ENCODE peak calls at places on chromosome 13, in eight cellular contexts. C is GM12865, P is MCF 10A, F is heart right ventricle, O is GM23338, U is endothelial cell, E is choroid plexus epithelial cell, R is astrocyte of the cerebellum. G is an unnamed sample.

GRCh38 chr13:102327119-102327617 is 74.7 kb downstream of the FGF14 start:
- DNase-seq in F (no peak), P (no peak), U (no peak), E (no peak), O (no peak), C (no peak), R (no peak), G (no peak)

GRCh38 chr13:68099616-68100015 is 869.5 kb upstream of the PCDH9 start:
- DNase-seq in O (no peak), P (peak), F (no peak), E (peak), U (no peak), R (peak), C (no peak), G (no peak)

GRCh38 chr13:49749852-49750251 is 42.6 kb downstream of the KPNA3 start:
- DNase-seq in U (no peak), C (no peak), E (peak), F (no peak), O (no peak), P (peak), R (no peak), G (no peak)

GRCh38 chr13:102800145-102801041 is 1.5 kb downstream of the BIVM start:
- DNase-seq in O (peak), F (peak), U (peak), R (peak), E (peak), P (peak), C (peak), G (peak)

GRCh38 chr13:106534844-106535551 is 464 bp downstream of the EFNB2 start:
- DNase-seq in R (no peak), P (peak), E (peak), O (peak), F (peak), C (peak), U (peak), G (no peak)

GRCh38 chr13:21240586-21240985 is 64.1 kb downstream of the MRPL57 start:
- DNase-seq in O (no peak), U (no peak), F (no peak), R (no peak), C (no peak), P (peak), E (peak), G (peak)

GRCh38 chr13:93963266-93964131 is 516.0 kb downstream of the DCT start:
- DNase-seq in C (no peak), U (no peak), F (no peak), R (no peak), O (no peak), E (peak), P (peak), G (peak)

GRCh38 chr13:38674208-38674607 is 12.7 kb upstream of the FREM2 start:
- DNase-seq in C (no peak), R (no peak), P (peak), E (no peak), U (no peak), O (peak), F (no peak), G (no peak)

GRCh38 chr13:106033634-106034033 is 501.8 kb downstream of the EFNB2 start:
- DNase-seq in P (peak), U (no peak), F (no peak), C (no peak), E (peak), O (peak), R (peak), G (no peak)

GRCh38 chr13:85386424-85386823 is 412.8 kb downstream of the SLITRK6 start:
- DNase-seq in E (peak), O (no peak), P (no peak), R (no peak), U (no peak), F (no peak), C (no peak), G (no peak)

GRCh38 chr13:49356224-49356623 is 87.6 kb downstream of the CAB39L start:
- DNase-seq in R (peak), F (no peak), C (no peak), O (no peak), E (peak), P (no peak), U (no peak), G (peak)

GRCh38 chr13:23466144-23467002 is 32.9 kb upstream of the SACS start:
- DNase-seq in O (peak), C (peak), F (peak), E (peak), U (peak), R (peak), P (peak), G (peak)

GRCh38 chr13:46992383-46992952 is 95.6 kb upstream of the HTR2A start:
- DNase-seq in F (no peak), P (peak), U (peak), R (no peak), E (peak), O (peak), C (peak), G (no peak)

GRCh38 chr13:40445557-40445990 is 220.9 kb downstream of the FOXO1 start:
- DNase-seq in U (peak), E (peak), P (peak), O (peak), F (peak), C (peak), R (peak), G (no peak)

GRCh38 chr13:45196622-45197021 is 4.2 kb downstream of the KCTD4 start:
- DNase-seq in P (peak), C (peak), R (no peak), F (no peak), O (no peak), E (peak), U (no peak), G (no peak)

GRCh38 chr13:102788683-102789082 is 10.1 kb downstream of the POGLUT2 start:
- DNase-seq in E (no peak), O (no peak), C (no peak), U (no peak), P (no peak), R (no peak), F (no peak), G (no peak)

GRCh38 chr13:80465321-80465720 is 124.4 kb upstream of the SPRY2 start:
- DNase-seq in U (no peak), R (no peak), E (no peak), C (no peak), F (no peak), P (no peak), O (no peak), G (no peak)

GRCh38 chr13:41652735-41653361 is 195.5 kb downstream of the RGCC start:
- DNase-seq in P (peak), U (peak), C (peak), F (no peak), O (peak), E (peak), R (peak), G (peak)

GRCh38 chr13:76759877-76760276 is 126.3 kb downstream of the KCTD12 start:
- DNase-seq in F (no peak), R (no peak), E (peak), U (no peak), C (no peak), O (no peak), P (no peak), G (no peak)
- TF ChIP-seq CTCF in F (no peak), R (no peak), E (peak), U (no peak), C (no peak), O (no peak), P (no peak), G (no peak)

GRCh38 chr13:98448642-98448928 is 128.3 kb downstream of the STK24 start:
- DNase-seq in F (no peak), C (peak), U (no peak), P (no peak), R (no peak), E (no peak), O (no peak), G (no peak)

GRCh38 chr13:98449273-98449672 is 127.6 kb downstream of the STK24 start:
- DNase-seq in P (no peak), O (no peak), U (no peak), F (no peak), R (no peak), E (no peak), C (no peak), G (no peak)

GRCh38 chr13:98447130-98447529 is 129.8 kb downstream of the STK24 start:
- DNase-seq in U (no peak), F (no peak), E (no peak), C (no peak), P (no peak), R (no peak), O (no peak), G (no peak)

GRCh38 chr13:98446234-98446621 is 130.7 kb downstream of the STK24 start:
- DNase-seq in C (peak), U (no peak), R (no peak), P (no peak), F (no peak), O (no peak), E (no peak), G (no peak)

GRCh38 chr13:98447881-98448641 is 128.8 kb downstream of the STK24 start:
- DNase-seq in E (peak), U (peak), F (peak), P (no peak), O (peak), R (no peak), C (peak), G (no peak)
- TF ChIP-seq CTCF in E (peak), U (peak), F (peak), P (no peak), O (peak), R (peak), C (peak), G (peak)

GRCh38 chr13:32582991-32583390 is 3.3 kb upstream of the PDS5B start:
- DNase-seq in O (no peak), E (no peak), U (no peak), C (no peak), R (no peak), F (no peak), P (no peak), G (no peak)

GRCh38 chr13:32585625-32586021 is 629 bp upstream of the PDS5B start:
- DNase-seq in E (no peak), U (peak), F (no peak), R (no peak), O (peak), C (peak), P (no peak), G (no peak)

GRCh38 chr13:32587774-32588165 is 1.5 kb downstream of the PDS5B start:
- DNase-seq in F (no peak), C (no peak), P (peak), E (no peak), O (no peak), R (no peak), U (no peak), G (peak)

GRCh38 chr13:32586022-32586900 is at the start of gene PDS5B:
- DNase-seq in R (peak), C (peak), O (peak), U (peak), F (peak), E (peak), P (peak), G (peak)

GRCh38 chr13:32587014-32587773 is 942 bp downstream of the PDS5B start:
- DNase-seq in O (peak), F (peak), P (peak), E (peak), C (peak), R (peak), U (peak), G (peak)
- TF ChIP-seq CTCF in O (peak), F (peak), P (peak), E (peak), C (no peak), R (no peak), U (no peak), G (no peak)

GRCh38 chr13:64529874-64530485 is 2700.2 kb downstream of the PCDH9 start:
- DNase-seq in O (peak), P (peak), E (peak), R (no peak), C (peak), U (peak), F (no peak), G (no peak)
- TF ChIP-seq CTCF in O (peak), P (peak), E (peak), R (peak), C (peak), U (peak), F (peak), G (peak)

DNA sequence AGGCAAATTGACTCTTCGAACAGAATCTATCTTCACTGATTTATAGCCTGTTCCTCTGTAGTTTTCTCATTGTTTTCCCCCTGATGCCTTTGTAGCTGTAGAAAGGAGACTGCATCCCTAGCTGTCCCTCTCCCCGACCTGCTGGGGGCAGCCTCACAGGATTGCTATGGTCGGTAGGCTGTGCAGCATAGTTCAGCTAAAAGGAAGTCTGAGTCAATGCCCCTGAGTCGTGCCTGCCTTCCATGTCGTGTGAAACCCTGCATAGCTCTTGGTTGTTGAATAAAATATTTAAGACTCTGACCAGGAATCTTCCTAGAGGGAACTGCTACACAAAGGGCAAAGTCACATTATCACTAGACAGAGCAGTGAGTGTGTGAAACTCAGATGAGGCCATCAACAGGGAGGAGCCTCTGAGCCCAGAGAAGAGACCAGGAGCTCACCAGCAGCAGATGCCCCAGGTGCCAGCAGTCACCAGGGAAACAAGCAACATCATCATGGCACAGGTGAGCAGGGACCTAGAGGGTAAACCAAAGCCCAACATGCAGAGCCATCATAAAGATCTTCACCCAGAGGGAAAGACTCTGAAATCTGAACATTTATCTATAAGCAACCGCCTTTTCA is 108.4 kb upstream of the NBEA start:
- DNase-seq in F (no peak), O (peak), P (peak), E (peak), C (peak), U (no peak), R (no peak), G (no peak)
- TF ChIP-seq CTCF in F (no peak), O (peak), P (no peak), E (peak), C (no peak), U (no peak), R (no peak), G (peak)

DNA sequence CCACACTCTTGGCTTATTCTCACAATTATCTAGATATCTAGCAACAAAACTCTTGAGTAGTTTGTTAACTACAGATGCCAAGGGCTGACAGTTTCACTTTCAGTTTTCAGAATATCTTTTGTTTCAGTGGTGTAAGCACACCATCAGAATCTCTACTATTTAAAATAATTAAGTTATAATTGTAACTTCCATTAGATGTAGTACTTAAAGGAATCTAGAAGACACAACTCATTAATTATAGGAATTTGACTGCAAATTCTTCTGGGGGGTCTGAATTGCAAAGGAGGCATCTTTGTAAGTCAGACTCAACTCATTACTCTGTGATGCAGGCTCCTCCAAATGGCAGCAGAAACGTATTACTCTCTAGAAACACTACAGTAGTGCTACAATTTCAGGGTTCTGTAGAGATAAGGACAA is 44.9 kb upstream of the USPL1 start:
- DNase-seq in R (no peak), P (peak), E (peak), C (peak), F (no peak), O (peak), U (no peak), G (no peak)
- TF ChIP-seq CTCF in R (peak), P (peak), E (peak), C (peak), F (peak), O (peak), U (no peak), G (peak)

GRCh38 chr13:51047434-51048165 is 63.5 kb downstream of the C13orf42 start:
- DNase-seq in O (no peak), F (no peak), U (no peak), E (no peak), P (no peak), R (no peak), C (no peak), G (no peak)
- TF ChIP-seq CTCF in O (peak), F (no peak), U (no peak), E (no peak), P (no peak), R (no peak), C (no peak), G (no peak)

DNA sequence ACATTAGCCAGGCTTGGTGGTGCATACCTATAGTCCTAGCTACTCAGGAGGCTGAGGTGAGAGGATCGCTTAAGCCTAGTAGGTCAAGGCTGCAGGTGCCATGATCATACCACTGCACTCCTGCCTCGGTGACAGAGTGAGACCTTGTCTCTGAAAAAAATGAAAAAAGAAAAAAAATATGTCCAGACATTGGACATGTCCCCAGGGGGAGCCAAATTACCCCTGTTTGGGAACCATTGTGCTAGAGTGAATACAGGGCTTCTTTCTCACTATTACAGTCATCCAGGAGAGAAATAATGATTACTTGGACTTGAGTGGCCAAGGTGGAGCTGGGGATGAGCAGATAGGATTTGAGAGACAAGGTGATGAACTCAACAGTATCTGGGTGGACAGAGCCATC is 52.9 kb upstream of the ABCC4 start:
- DNase-seq in O (no peak), F (no peak), C (no peak), E (no peak), R (no peak), U (no peak), P (no peak), G (no peak)
- TF ChIP-seq CTCF in O (no peak), F (no peak), C (no peak), E (no peak), R (no peak), U (no peak), P (no peak), G (no peak)

GRCh38 chr13:98313023-98313937 is 136.2 kb upstream of the RNF113B start:
- DNase-seq in F (no peak), P (no peak), U (no peak), O (no peak), C (no peak), R (no peak), E (no peak), G (no peak)

GRCh38 chr13:98315902-98316301 is 138.8 kb upstream of the RNF113B start:
- DNase-seq in P (no peak), O (no peak), R (no peak), E (no peak), U (no peak), F (no peak), C (no peak), G (no peak)

GRCh38 chr13:98317573-98318171 is 140.6 kb upstream of the RNF113B start:
- DNase-seq in R (no peak), O (no peak), C (no peak), E (no peak), F (no peak), P (no peak), U (no peak), G (no peak)

GRCh38 chr13:98313938-98314292 is 136.8 kb upstream of the RNF113B start:
- DNase-seq in U (no peak), P (no peak), F (no peak), R (no peak), E (no peak), O (no peak), C (no peak), G (no peak)

GRCh38 chr13:98315466-98315865 is 138.4 kb upstream of the RNF113B start:
- DNase-seq in C (no peak), F (no peak), E (peak), O (no peak), U (peak), P (no peak), R (no peak), G (no peak)
- TF ChIP-seq CTCF in C (no peak), F (no peak), E (peak), O (no peak), U (no peak), P (no peak), R (peak), G (no peak)

G was measured in AG09319.